ENCODE peak calls at places on chromosomes 3 and 15, in five cellular contexts. X is endodermal cell; P is kidney; W is neuronal stem cell; H is CD4-positive, alpha-beta memory T cell. S is an unnamed sample.

GRCh38 chr15:72584006-72584405 is 70.5 kb upstream of the GOLGA6B start:
- DNase-seq in W (peak; percentile 26), X (no peak), H (no peak), P (no peak), S (no peak)

GRCh38 chr3:138862531-138862923 is 27.8 kb upstream of the PIK3CB start:
- DNase-seq in X (peak; percentile 80), H (no peak), P (no peak), W (no peak), S (no peak)

GRCh38 chr3:182920515-182921084 is 59.7 kb downstream of the DCUN1D1 start:
- DNase-seq in H (no peak), X (peak; percentile 76), W (no peak), P (no peak), S (no peak)

GRCh38 chr3:50294492-50295403 is 2.5 kb upstream of the IFRD2 start:
- DNase-seq in X (peak; percentile 42), H (no peak), P (no peak), W (no peak), S (no peak)

GRCh38 chr3:141412087-141412935 is 44.0 kb downstream of the ZBTB38 start:
- DNase-seq in W (no peak), P (no peak), H (peak; percentile 72), X (no peak), S (no peak)

GRCh38 chr3:66241466-66241865 is 20.7 kb downstream of the SLC25A26 start:
- DNase-seq in X (no peak), P (no peak), H (no peak), W (no peak), S (no peak)

GRCh38 chr3:193826126-193826795 is 233.3 kb downstream of the OPA1 start:
- DNase-seq in P (no peak), W (no peak), H (no peak), X (peak; percentile 60), S (no peak)

GRCh38 chr3:119731545-119732343 is 28.9 kb downstream of the CFAP91 start:
- DNase-seq in P (no peak), X (no peak), W (peak; percentile 9), H (no peak), S (no peak)

GRCh38 chr3:71064976-71065763 is 518.4 kb downstream of the FOXP1 start:
- DNase-seq in H (peak; percentile 75), W (peak; percentile 67), P (peak; percentile 86), X (peak; percentile 88), S (no peak)

GRCh38 chr3:154095832-154096421 is 25.3 kb upstream of the ARHGEF26 start:
- DNase-seq in P (no peak), H (no peak), X (no peak), W (no peak), S (no peak)

GRCh38 chr15:92809880-92810361 is 90.2 kb upstream of the CHD2 start:
- DNase-seq in H (no peak), W (no peak), X (peak; percentile 66), P (no peak), S (no peak)

GRCh38 chr3:58529516-58530353 is 7.3 kb downstream of the ACOX2 start:
- DNase-seq in W (peak; percentile 51), H (no peak), P (peak; percentile 66), X (peak; percentile 96), S (peak; percentile 43)

GRCh38 chr3:171221597-171221996 is 195.1 kb upstream of the SLC2A2 start:
- DNase-seq in P (no peak), X (no peak), H (no peak), W (no peak), S (no peak)

GRCh38 chr15:83046558-83047127 is 20.4 kb downstream of the BTBD1 start:
- DNase-seq in H (no peak), X (no peak), P (no peak), W (no peak), S (no peak)

GRCh38 chr3:98623572-98624280 is 30.3 kb upstream of the CPOX start:
- DNase-seq in H (no peak), W (no peak), X (no peak), P (no peak), S (peak; percentile 20)

GRCh38 chr3:112293368-112294321 is at the start of gene SLC9C1:
- DNase-seq in H (peak; percentile 35), P (no peak), X (peak; percentile 77), W (peak; percentile 56), S (peak; percentile 82)

GRCh38 chr3:58059349-58060321 is 51.4 kb downstream of the FLNB start:
- DNase-seq in W (no peak), P (peak; percentile 81), H (no peak), X (no peak), S (no peak)

GRCh38 chr15:55993804-55994539 is 560 bp upstream of the NEDD4 start:
- DNase-seq in X (peak; percentile 82), H (no peak), W (peak; percentile 54), P (no peak), S (no peak)

GRCh38 chr3:44835684-44836083 is 26.0 kb upstream of the TMEM42 start:
- DNase-seq in X (no peak), W (no peak), P (no peak), H (no peak), S (no peak)

GRCh38 chr3:42192334-42193200 is 73.4 kb downstream of the CCK start:
- DNase-seq in H (no peak), P (no peak), X (no peak), W (no peak), S (no peak)

GRCh38 chr3:194800014-194800413 is 114.3 kb downstream of the FAM43A start:
- DNase-seq in P (no peak), W (no peak), X (no peak), H (no peak), S (no peak)

GRCh38 chr15:96207377-96208006 is 123.0 kb upstream of the NR2F2 start:
- DNase-seq in W (no peak), H (no peak), X (no peak), P (no peak), S (no peak)

GRCh38 chr3:98903099-98903498 is 1.6 kb upstream of the DCBLD2 start:
- DNase-seq in P (no peak), X (no peak), H (no peak), W (no peak), S (no peak)

GRCh38 chr3:38021196-38021595 is 8.2 kb downstream of the PLCD1 start:
- DNase-seq in W (no peak), X (peak; percentile 16), P (peak; percentile 48), H (no peak), S (no peak)

GRCh38 chr3:69391554-69391953 is 5.7 kb upstream of the FRMD4B start:
- DNase-seq in H (no peak), X (no peak), W (no peak), P (no peak), S (no peak)

GRCh38 chr15:83710452-83710851 is 56.5 kb downstream of the ADAMTSL3 start:
- DNase-seq in P (no peak), W (no peak), X (no peak), H (no peak), S (no peak)

GRCh38 chr3:114939920-114940319 is 207.2 kb downstream of the ZBTB20 start:
- DNase-seq in X (no peak), H (no peak), W (no peak), P (no peak), S (no peak)

GRCh38 chr15:29045717-29046116 is 159.9 kb downstream of the APBA2 start:
- DNase-seq in X (no peak), W (no peak), P (no peak), H (no peak), S (no peak)

DNA sequence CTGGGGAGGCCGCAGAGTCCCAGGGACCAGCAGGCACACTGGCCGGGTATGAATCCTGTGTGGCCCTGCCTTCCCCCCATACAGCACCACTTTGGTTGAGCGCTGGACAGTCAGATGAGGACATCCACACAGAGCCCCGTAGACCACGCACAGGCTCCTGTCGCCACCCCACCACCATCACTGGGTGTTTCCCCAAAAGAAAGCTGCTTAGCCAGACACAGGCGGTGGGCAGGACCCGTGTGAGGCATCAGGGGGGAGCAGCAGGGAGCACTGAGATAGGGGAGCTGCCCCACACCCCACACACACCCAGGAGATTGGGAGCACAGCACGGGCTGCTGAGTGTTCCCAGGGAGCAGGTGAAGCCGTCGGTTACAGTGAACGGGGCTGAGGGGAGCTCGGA is 42.4 kb upstream of the SLC41A3 start:
- DNase-seq in H (no peak), P (peak; percentile 50), W (no peak), X (peak; percentile 30), S (no peak)
- H3K9me3 ChIP-seq in H (no peaks in the 10 kb centered on the region), P (no peaks in the 10 kb centered on the region), W (no peaks in the 10 kb centered on the region), X (no peaks in the 10 kb centered on the region), S (no peaks in the 10 kb centered on the region)

GRCh38 chr15:85542895-85543331 is 162.5 kb downstream of the AKAP13 start:
- DNase-seq in P (no peak), X (no peak), H (no peak), W (no peak), S (no peak)

GRCh38 chr15:85541744-85542143 is 161.3 kb downstream of the AKAP13 start:
- DNase-seq in P (no peak), H (no peak), W (no peak), X (no peak), S (no peak)

GRCh38 chr15:85545185-85545584 is 164.8 kb downstream of the AKAP13 start:
- DNase-seq in W (no peak), H (no peak), X (no peak), P (no peak), S (no peak)

GRCh38 chr15:85542488-85542887 is 162.1 kb downstream of the AKAP13 start:
- DNase-seq in X (no peak), W (no peak), P (no peak), H (no peak), S (no peak)

DNA sequence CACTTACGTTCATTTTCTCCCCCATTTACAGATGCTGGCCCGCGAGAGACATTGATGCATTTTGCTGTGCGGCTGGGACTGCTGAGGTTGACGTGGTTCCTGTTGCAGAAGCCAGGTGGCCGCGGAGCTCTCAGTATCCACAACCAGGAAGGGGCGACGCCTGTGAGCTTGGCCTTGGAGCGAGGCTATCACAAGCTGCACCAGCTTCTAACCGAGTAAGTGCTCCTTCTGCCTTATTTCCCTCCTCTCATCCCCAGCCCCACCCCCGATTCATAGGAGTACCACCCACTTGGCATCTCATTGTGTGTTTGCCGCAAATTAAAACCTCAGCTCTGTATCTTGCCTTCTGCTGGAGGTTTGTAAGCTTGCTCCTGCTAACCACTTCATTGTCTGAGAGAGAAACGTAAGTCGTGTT is 163.3 kb downstream of the AKAP13 start:
- DNase-seq in W (no peak), X (peak; percentile 60), H (peak; percentile 39), P (peak; percentile 81), S (peak; percentile 13)
- H3K4me3 ChIP-seq in W (no peak overlapping the region), X (no peak overlapping the region), H (no peak overlapping the region), P (no peak overlapping the region), S (no peak overlapping the region)

DNA sequence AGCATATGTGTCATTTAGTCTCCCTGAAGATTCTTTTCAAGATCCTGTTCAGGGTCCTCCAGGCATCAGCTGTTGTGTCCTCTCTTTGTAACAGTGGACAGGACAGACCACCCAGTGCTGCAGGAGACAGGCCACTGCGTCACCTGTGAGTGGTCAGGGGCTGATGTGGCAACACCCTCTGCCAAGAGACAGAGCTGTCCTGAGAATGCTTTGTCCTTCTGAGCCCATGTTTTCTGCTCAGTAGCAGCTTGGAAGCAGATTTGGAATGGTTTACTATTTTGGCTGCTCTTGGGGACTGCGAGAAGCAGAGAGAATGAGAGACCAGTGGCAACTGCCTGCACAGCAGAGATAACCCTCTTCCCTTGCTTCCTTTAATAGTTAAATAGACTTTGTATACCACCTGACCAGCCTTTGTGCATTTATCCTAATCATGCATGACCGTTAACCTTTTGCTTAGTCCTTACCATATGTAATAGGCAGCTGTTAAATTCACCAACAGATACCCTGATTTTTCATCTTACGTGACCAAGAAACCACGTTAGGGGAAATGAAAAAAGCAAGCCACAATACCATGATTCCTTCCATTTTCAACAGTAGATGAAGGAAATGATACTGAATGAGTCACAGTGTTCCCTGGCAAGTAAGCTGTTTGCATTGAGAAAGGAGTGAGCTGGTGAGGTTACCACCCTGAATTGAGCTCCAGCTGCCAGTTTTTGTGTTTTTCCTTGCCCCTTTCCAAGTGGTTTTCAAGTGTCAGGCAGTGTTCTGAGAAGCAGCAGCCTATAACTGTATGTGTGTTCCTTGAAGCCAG is 35.5 kb downstream of the B3GALNT1 start:
- DNase-seq in X (no peak), H (no peak), W (no peak), P (no peak), S (no peak)
- H3K9me3 ChIP-seq in X (no peaks in the 10 kb centered on the region), H (no peaks in the 10 kb centered on the region), W (no peaks in the 10 kb centered on the region), P (no peaks in the 10 kb centered on the region), S (no peaks in the 10 kb centered on the region)

GRCh38 chr3:124584245-124584551 is 146.1 kb upstream of the UMPS start:
- DNase-seq in X (no peak), P (no peak), H (peak; percentile 58), W (no peak), S (no peak)
- H3K4me3 ChIP-seq in X (peak overlapping the region; percentile 83), P (peak overlapping the region; percentile 67), H (peak overlapping the region; percentile 52), W (no peak overlapping the region), S (peak overlapping the region; percentile 36)